ENCODE peak calls at places on chromosomes 11 and 22, in ten cellular contexts. R, P, Q, G, U, S, Z, I, M and K are unnamed samples.

GRCh38 chr22:32836286-32836859 is 34.9 kb downstream of the TIMP3 start:
- DNase-seq in R (no peak), P (no peak), Q (no peak), G (no peak), U (no peak), S (peak; percentile 13), Z (no peak), I (no peak), M (no peak), K (peak; percentile 18)

GRCh38 chr11:103051986-103052385 is 40.0 kb downstream of the DCUN1D5 start:
- DNase-seq in R (no peak), P (no peak), Q (no peak), G (no peak), U (no peak), S (no peak), Z (no peak), I (no peak), M (no peak), K (no peak)

GRCh38 chr11:102545701-102546100 is 15.2 kb upstream of the MMP7 start:
- DNase-seq in R (no peak), P (no peak), Q (no peak), G (no peak), U (no peak), S (no peak), Z (no peak), I (no peak), M (no peak), K (no peak)

GRCh38 chr22:19855504-19856409 is 1.1 kb upstream of the GNB1L start:
- DNase-seq in R (no peak), P (no peak), Q (no peak), G (peak; percentile 24), U (peak; percentile 66), S (peak; percentile 59), Z (no peak), I (peak; percentile 84), M (peak; percentile 63), K (peak; percentile 73)

GRCh38 chr11:1881442-1882264 is 10.0 kb downstream of the PRR33 start:
- DNase-seq in R (no peak), P (no peak), Q (no peak), G (no peak), U (peak; percentile 67), S (no peak), Z (no peak), I (peak; percentile 76), M (no peak), K (no peak)

GRCh38 chr22:36467042-36467810 is 14.2 kb downstream of the TXN2 start:
- DNase-seq in R (no peak), P (no peak), Q (no peak), G (no peak), U (peak; percentile 48), S (no peak), Z (no peak), I (peak; percentile 83), M (no peak), K (no peak)

GRCh38 chr11:134025086-134025437 is 43.8 kb upstream of the JAM3 start:
- DNase-seq in R (no peak), P (no peak), Q (no peak), G (no peak), U (no peak), S (no peak), Z (no peak), I (peak; percentile 80), M (no peak), K (no peak)

GRCh38 chr11:106156290-106156937 is 79.0 kb downstream of the AASDHPPT start:
- DNase-seq in R (no peak), P (peak; percentile 47), Q (no peak), G (no peak), U (no peak), S (peak; percentile 69), Z (no peak), I (no peak), M (no peak), K (peak; percentile 45)

GRCh38 chr11:1410366-1411291 is 20.9 kb downstream of the BRSK2 start:
- DNase-seq in R (no peak), P (no peak), Q (no peak), G (no peak), U (no peak), S (no peak), Z (no peak), I (no peak), M (no peak), K (no peak)

GRCh38 chr11:1656061-1656441 is 26.5 kb downstream of the KRTAP5-5 start:
- DNase-seq in R (no peak), P (no peak), Q (no peak), G (no peak), U (no peak), S (no peak), Z (no peak), I (no peak), M (no peak), K (no peak)

GRCh38 chr11:45654242-45654641 is 11.2 kb downstream of the CHST1 start:
- DNase-seq in R (no peak), P (no peak), Q (no peak), G (no peak), U (no peak), S (no peak), Z (no peak), I (peak; percentile 70), M (no peak), K (peak; percentile 2)

GRCh38 chr22:49753276-49753884 is 74.3 kb downstream of the BRD1 start:
- DNase-seq in R (no peak), P (no peak), Q (no peak), G (no peak), U (no peak), S (no peak), Z (no peak), I (no peak), M (no peak), K (no peak)

GRCh38 chr11:61994981-61995380 is 27.5 kb upstream of the FTH1 start:
- DNase-seq in R (no peak), P (no peak), Q (no peak), G (no peak), U (no peak), S (no peak), Z (no peak), I (no peak), M (no peak), K (no peak)

GRCh38 chr11:113249491-113249763 is 65.0 kb upstream of the TTC12 start:
- DNase-seq in R (no peak), P (no peak), Q (no peak), G (no peak), U (no peak), S (peak; percentile 22), Z (no peak), I (no peak), M (no peak), K (no peak)

GRCh38 chr22:49009359-49010063 is 818.2 kb downstream of the BRD1 start:
- DNase-seq in R (no peak), P (no peak), Q (no peak), G (peak; percentile 49), U (no peak), S (no peak), Z (no peak), I (peak; percentile 63), M (peak; percentile 4), K (no peak)

GRCh38 chr11:95638501-95638900 is 151.1 kb downstream of the FAM76B start:
- DNase-seq in R (no peak), P (no peak), Q (no peak), G (no peak), U (no peak), S (no peak), Z (no peak), I (no peak), M (no peak), K (no peak)

GRCh38 chr11:127966821-127967220 is 620.5 kb downstream of the ETS1 start:
- DNase-seq in R (no peak), P (no peak), Q (no peak), G (no peak), U (no peak), S (no peak), Z (no peak), I (no peak), M (no peak), K (no peak)

GRCh38 chr11:46332568-46333128 is 14.6 kb upstream of the DGKZ start:
- DNase-seq in R (no peak), P (no peak), Q (peak; percentile 54), G (no peak), U (no peak), S (no peak), Z (no peak), I (no peak), M (no peak), K (no peak)

GRCh38 chr11:12449961-12450715 is 72.8 kb downstream of the PARVA start:
- DNase-seq in R (no peak), P (no peak), Q (no peak), G (no peak), U (no peak), S (peak; percentile 19), Z (no peak), I (no peak), M (no peak), K (no peak)

GRCh38 chr11:117313828-117314768 is 2.0 kb downstream of the BACE1 start:
- DNase-seq in R (no peak), P (no peak), Q (no peak), G (no peak), U (no peak), S (no peak), Z (no peak), I (no peak), M (no peak), K (no peak)

GRCh38 chr11:12767022-12767421 is 92.8 kb downstream of the TEAD1 start:
- DNase-seq in R (no peak), P (no peak), Q (no peak), G (no peak), U (no peak), S (no peak), Z (no peak), I (no peak), M (no peak), K (no peak)

GRCh38 chr11:13290221-13290980 is 12.8 kb downstream of the BMAL1 start:
- DNase-seq in R (no peak), P (no peak), Q (no peak), G (no peak), U (no peak), S (no peak), Z (no peak), I (no peak), M (no peak), K (no peak)

GRCh38 chr11:64722141-64723050 is 601 bp downstream of the NRXN2 start:
- DNase-seq in R (no peak), P (no peak), Q (no peak), G (no peak), U (no peak), S (no peak), Z (no peak), I (no peak), M (no peak), K (no peak)

GRCh38 chr11:43119275-43119970 is 192.4 kb upstream of the API5 start:
- DNase-seq in R (no peak), P (no peak), Q (no peak), G (no peak), U (no peak), S (no peak), Z (no peak), I (no peak), M (no peak), K (no peak)

GRCh38 chr11:72787262-72788104 is 6.4 kb downstream of the STARD10 start:
- DNase-seq in R (no peak), P (no peak), Q (no peak), G (no peak), U (no peak), S (no peak), Z (no peak), I (no peak), M (peak; percentile 42), K (no peak)